ENCODE peak calls at places on chromosomes 16 and 17, in five cellular contexts. T is left ventricle myocardium inferior, K is retinal pigment epithelial cell, M is K562, B is neural progenitor cell. Q is an unnamed sample.

GRCh38 chr16:81149614-81150013 is 53.4 kb upstream of the GCSH start:
- DNase-seq in T (no peak), K (no peak), M (no peak), B (no peak), Q (no peak)

GRCh38 chr16:85995591-85996461 is 96.9 kb downstream of the IRF8 start:
- DNase-seq in T (no peak), K (no peak), M (no peak), B (no peak), Q (no peak)

GRCh38 chr17:42744283-42744805 is 496 bp downstream of the EZH1 start:
- DNase-seq in T (peak; percentile 85), K (no peak), M (no peak), B (no peak), Q (peak; percentile 66)

GRCh38 chr17:73650147-73650546 is 5.9 kb upstream of the SDK2 start:
- DNase-seq in T (no peak), K (no peak), M (no peak), B (peak; percentile 64), Q (peak; percentile 35)

GRCh38 chr17:10114931-10115535 is 83.4 kb downstream of the GAS7 start:
- DNase-seq in T (peak; percentile 94), K (peak; percentile 92), M (no peak), B (no peak), Q (peak; percentile 14)

GRCh38 chr16:81445926-81446317 is 1.3 kb downstream of the CMIP start:
- DNase-seq in T (no peak), K (no peak), M (no peak), B (peak; percentile 56), Q (no peak)

GRCh38 chr16:67571981-67572431 is 9.7 kb downstream of the CTCF start:
- DNase-seq in T (no peak), K (peak; percentile 34), M (no peak), B (no peak), Q (no peak)

GRCh38 chr17:76697702-76698465 is 12.9 kb downstream of the MXRA7 start:
- DNase-seq in T (no peak), K (no peak), M (peak; percentile 72), B (peak; percentile 91), Q (no peak)

GRCh38 chr17:5080591-5080990 is 2.3 kb downstream of the ZFP3 start:
- DNase-seq in T (no peak), K (no peak), M (no peak), B (no peak), Q (no peak)

GRCh38 chr16:67415872-67416793 is at the start of gene ZDHHC1:
- DNase-seq in T (peak; percentile 76), K (no peak), M (peak; percentile 74), B (peak; percentile 89), Q (peak; percentile 64)

GRCh38 chr16:67431077-67431804 is at the start of gene HSD11B2:
- DNase-seq in T (peak; percentile 55), K (peak; percentile 21), M (peak; percentile 87), B (peak; percentile 91), Q (peak; percentile 65)

GRCh38 chr17:35630530-35631148 is 43.5 kb downstream of the AP2B1 start:
- DNase-seq in T (no peak), K (peak; percentile 64), M (no peak), B (no peak), Q (peak; percentile 80)

GRCh38 chr17:60322056-60322387 is 69.9 kb downstream of the USP32 start:
- DNase-seq in T (no peak), K (no peak), M (no peak), B (no peak), Q (no peak)
- H3K4me3 ChIP-seq in T (no peak overlapping the region), K (no peak overlapping the region), M (no peak overlapping the region), B (no peak overlapping the region), Q (no peak overlapping the region)

DNA sequence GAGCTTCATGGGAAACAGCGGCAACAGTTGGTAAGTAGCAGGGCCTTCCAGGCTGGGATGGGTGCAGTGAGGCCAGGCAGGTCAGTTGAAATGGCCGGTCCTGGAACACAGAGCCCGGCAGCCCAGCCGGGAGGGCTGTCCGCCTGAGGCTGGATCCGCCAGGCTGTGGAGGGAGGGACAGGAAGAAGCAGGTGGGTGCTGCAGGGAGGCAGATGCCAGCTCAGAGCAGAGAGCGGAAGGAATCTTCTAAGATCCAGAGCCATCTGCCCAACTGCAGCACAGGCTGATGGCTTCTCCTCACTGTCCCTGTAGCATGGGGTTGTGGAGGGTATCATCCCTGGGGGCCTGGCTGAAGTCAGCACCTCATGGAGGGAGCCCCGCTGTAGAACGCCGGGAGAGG is 609 bp downstream of the RNF112 start:
- DNase-seq in T (no peak), K (no peak), M (no peak), B (no peak), Q (no peak)
- H3K4me3 ChIP-seq in T (peak overlapping the region; percentile 55), K (no peak overlapping the region), M (no peak overlapping the region), B (no peak overlapping the region), Q (no peak overlapping the region)

DNA sequence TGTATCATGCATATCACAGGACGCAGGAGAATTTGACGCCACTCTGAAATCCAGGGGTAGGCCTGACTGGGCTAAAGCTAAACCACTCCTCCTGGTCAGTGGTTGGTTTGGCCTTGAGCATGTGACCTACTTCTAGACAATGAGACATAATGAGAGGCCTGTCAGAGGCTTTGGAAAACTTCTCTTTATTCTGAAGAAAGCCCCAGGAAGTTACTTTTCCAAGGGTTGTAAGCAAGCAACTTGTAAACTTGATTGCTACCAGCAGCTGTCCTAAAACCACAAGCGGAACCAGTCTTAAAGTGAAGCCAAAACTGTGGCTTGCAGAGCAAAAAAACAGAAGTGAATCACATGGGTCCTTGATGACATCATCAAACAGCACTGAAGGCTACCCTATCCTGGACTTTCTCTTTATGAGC is 138.2 kb upstream of the COX10 start:
- DNase-seq in T (no peak), K (no peak), M (no peak), B (no peak), Q (no peak)
- H3K4me3 ChIP-seq in T (no peak overlapping the region), K (no peak overlapping the region), M (no peak overlapping the region), B (no peak overlapping the region), Q (no peak overlapping the region)

GRCh38 chr16:12546918-12547607 is 256.6 kb downstream of the CPPED1 start:
- DNase-seq in T (no peak), K (no peak), M (no peak), B (no peak), Q (no peak)
- H3K4me3 ChIP-seq in T (no peak overlapping the region), K (no peak overlapping the region), M (no peak overlapping the region), B (no peak overlapping the region), Q (no peak overlapping the region)

DNA sequence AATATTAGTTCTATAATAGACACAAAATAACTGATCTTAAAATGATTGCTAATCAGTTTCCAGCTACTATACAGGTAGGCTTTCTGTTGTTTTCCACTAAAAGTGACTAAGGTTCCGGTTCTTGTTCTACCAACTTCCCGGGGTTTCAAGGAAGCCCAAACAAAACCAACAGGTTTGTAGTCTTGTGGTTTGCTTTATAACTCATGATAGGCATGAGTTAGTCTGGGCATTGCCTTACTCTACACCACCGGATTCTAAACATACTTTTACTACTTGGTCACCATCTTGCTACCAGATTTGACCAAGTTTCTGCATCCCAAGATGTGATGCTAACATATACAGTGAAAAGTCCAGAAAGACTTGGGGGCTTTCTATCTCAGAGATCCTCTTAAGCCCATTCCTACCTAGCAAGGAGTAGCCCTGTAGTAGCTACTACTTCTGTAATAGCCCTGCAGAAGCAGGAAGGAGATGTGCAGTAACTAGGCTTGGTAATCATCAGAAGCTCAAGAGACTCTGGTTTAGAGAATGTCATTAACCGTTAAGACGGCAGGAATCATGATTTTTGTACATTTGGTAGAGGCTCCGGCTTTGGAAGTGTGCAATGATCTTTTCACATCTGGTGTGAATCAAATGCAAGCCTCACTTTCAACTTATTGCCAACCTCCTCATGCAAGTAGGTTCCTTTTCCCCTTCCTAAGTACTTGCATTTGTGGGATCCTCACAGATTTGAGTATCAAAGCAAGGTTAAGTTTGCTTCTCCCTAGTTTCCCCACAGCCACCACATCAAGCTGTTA is 1.6 kb downstream of the FAM117A start:
- DNase-seq in T (no peak), K (no peak), M (no peak), B (no peak), Q (peak; percentile 81)
- H3K4me3 ChIP-seq in T (peak overlapping the region; percentile 81), K (peak overlapping the region; percentile 82), M (peak overlapping the region; percentile 69), B (peak overlapping the region; percentile 98), Q (no peak overlapping the region)

GRCh38 chr17:45195424-45195823 is 26.3 kb upstream of the FMNL1 start:
- DNase-seq in T (no peak), K (no peak), M (no peak), B (no peak), Q (no peak)

GRCh38 chr17:45189002-45189401 is 27.3 kb downstream of the HEXIM2 start:
- DNase-seq in T (no peak), K (no peak), M (no peak), B (no peak), Q (no peak)

GRCh38 chr17:45186955-45187354 is 25.3 kb downstream of the HEXIM2 start:
- DNase-seq in T (no peak), K (no peak), M (no peak), B (no peak), Q (no peak)

DNA sequence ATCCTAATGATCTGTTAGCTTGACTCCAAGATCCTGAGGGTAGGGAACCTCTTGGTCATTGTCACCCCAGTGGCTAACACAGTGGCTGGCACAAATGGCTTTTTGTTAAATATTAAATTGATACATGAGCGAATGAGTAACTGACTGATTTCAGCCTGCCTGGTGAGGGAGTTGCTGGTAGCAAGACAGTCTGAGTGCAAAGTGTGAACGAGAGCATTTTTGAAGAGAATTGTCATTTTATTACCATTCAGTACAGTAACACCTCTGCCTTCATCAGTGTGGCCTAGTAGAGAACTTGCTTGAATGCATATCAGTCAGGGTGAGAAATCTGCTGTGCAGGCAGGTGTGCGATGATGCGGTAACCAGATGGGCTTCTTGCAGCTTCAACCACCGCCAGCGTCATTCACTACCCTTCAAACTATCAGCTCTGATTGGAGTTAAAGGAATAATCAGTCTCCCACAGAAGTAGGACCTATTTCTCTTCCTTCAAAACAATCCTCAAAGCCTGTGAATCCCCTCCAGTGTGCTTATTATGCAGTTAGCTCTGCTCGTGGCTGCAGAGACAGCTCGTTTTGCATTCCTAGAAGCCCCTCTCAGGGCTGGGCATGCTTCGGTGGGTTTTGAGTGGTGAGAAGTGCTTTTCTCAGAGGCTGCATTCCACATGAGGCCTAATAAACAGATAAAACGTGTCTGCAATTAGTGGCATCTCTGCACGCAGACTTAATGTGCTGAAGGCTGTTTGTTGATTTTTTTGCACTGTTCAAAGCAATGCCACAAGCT is 29.0 kb downstream of the HEXIM2 start:
- DNase-seq in T (no peak), K (no peak), M (peak; percentile 3), B (no peak), Q (no peak)
- H3K4me3 ChIP-seq in T (no peak overlapping the region), K (no peak overlapping the region), M (no peak overlapping the region), B (no peak overlapping the region), Q (no peak overlapping the region)

GRCh38 chr16:88328313-88328660 is 54.5 kb upstream of the ZNF469 start:
- DNase-seq in T (no peak), K (no peak), M (no peak), B (no peak), Q (no peak)

GRCh38 chr16:88330971-88331890 is 51.5 kb upstream of the ZNF469 start:
- DNase-seq in T (no peak), K (no peak), M (no peak), B (no peak), Q (no peak)

GRCh38 chr16:88327566-88328312 is 55.0 kb upstream of the ZNF469 start:
- DNase-seq in T (no peak), K (no peak), M (no peak), B (no peak), Q (no peak)

GRCh38 chr16:88331989-88332920 is 50.5 kb upstream of the ZNF469 start:
- DNase-seq in T (no peak), K (peak; percentile 99), M (no peak), B (no peak), Q (peak; percentile 88)

GRCh38 chr16:88329726-88330700 is 52.7 kb upstream of the ZNF469 start:
- DNase-seq in T (no peak), K (no peak), M (no peak), B (no peak), Q (peak; percentile 15)
- H3K4me3 ChIP-seq in T (no peak overlapping the region), K (no peak overlapping the region), M (no peak overlapping the region), B (no peak overlapping the region), Q (no peak overlapping the region)

GRCh38 chr17:64020068-64020766 is at the start of gene ICAM2:
- DNase-seq in T (peak; percentile 61), K (no peak), M (no peak), B (no peak), Q (no peak)
- H3K4me3 ChIP-seq in T (peak within 1 kb of the TSS; percentile 67), K (no peak within 1 kb of the TSS), M (no peak within 1 kb of the TSS), B (no peak within 1 kb of the TSS), Q (no peak within 1 kb of the TSS)